ENCODE peak calls at places on chromosome 17, in seven cellular contexts. P, A, K, H, B, C and J are unnamed samples.

GRCh38 chr17:48814504-48814903 is 2.5 kb downstream of the TTLL6 start:
- DNase-seq in C (no peak), K (peak; percentile 97), P (peak; percentile 61), B (peak; percentile 56), H (no peak), A (peak; percentile 56), J (peak; percentile 73)

GRCh38 chr17:10579270-10579669 is 29.8 kb upstream of the MYH2 start:
- DNase-seq in B (no peak), H (no peak), P (no peak), K (no peak), C (no peak), A (no peak), J (no peak)

GRCh38 chr17:66511125-66511524 is 208.7 kb downstream of the PRKCA start:
- DNase-seq in P (no peak), A (no peak), K (no peak), H (no peak), C (no peak), B (no peak), J (no peak)

GRCh38 chr17:47831934-47832327 is 461 bp downstream of the LRRC46 start:
- DNase-seq in P (no peak), B (no peak), A (no peak), C (no peak), H (no peak), K (no peak), J (peak; percentile 8)

GRCh38 chr17:73998246-73999220 is 204.9 kb upstream of the RPL38 start:
- DNase-seq in C (peak; percentile 39), P (peak; percentile 70), H (peak; percentile 24), K (peak; percentile 85), B (peak; percentile 76), A (peak; percentile 46), J (peak; percentile 78)

GRCh38 chr17:39606434-39607056 is 1.2 kb downstream of the NEUROD2 start:
- DNase-seq in P (no peak), K (no peak), A (no peak), H (no peak), C (no peak), B (no peak), J (no peak)

GRCh38 chr17:47225436-47225858 is 16.3 kb downstream of the MYL4 start:
- DNase-seq in P (peak; percentile 82), C (no peak), B (no peak), K (no peak), H (peak; percentile 95), A (peak; percentile 89), J (peak; percentile 52)

GRCh38 chr17:13596241-13596941 is 5.3 kb downstream of the HS3ST3A1 start:
- DNase-seq in P (no peak), K (no peak), C (no peak), B (no peak), A (no peak), H (no peak), J (no peak)

GRCh38 chr17:11514981-11515680 is 83.1 kb upstream of the DNAH9 start:
- DNase-seq in A (no peak), H (no peak), K (no peak), P (no peak), C (no peak), B (no peak), J (no peak)

GRCh38 chr17:17379197-17379991 is 76.2 kb downstream of the NT5M start:
- DNase-seq in A (no peak), K (no peak), C (no peak), H (no peak), P (no peak), B (no peak), J (no peak)

GRCh38 chr17:42571435-42572225 is 4.7 kb downstream of the MLX start:
- DNase-seq in A (no peak), C (no peak), P (peak; percentile 84), B (no peak), K (no peak), H (no peak), J (peak; percentile 6)

GRCh38 chr17:58956997-58957724 is 149.5 kb downstream of the TRIM37 start:
- DNase-seq in H (no peak), C (no peak), K (no peak), A (no peak), P (no peak), B (no peak), J (no peak)

GRCh38 chr17:78263736-78264340 is 32.4 kb downstream of the TMEM235 start:
- DNase-seq in P (no peak), A (no peak), C (no peak), B (no peak), K (no peak), H (no peak), J (no peak)

DNA sequence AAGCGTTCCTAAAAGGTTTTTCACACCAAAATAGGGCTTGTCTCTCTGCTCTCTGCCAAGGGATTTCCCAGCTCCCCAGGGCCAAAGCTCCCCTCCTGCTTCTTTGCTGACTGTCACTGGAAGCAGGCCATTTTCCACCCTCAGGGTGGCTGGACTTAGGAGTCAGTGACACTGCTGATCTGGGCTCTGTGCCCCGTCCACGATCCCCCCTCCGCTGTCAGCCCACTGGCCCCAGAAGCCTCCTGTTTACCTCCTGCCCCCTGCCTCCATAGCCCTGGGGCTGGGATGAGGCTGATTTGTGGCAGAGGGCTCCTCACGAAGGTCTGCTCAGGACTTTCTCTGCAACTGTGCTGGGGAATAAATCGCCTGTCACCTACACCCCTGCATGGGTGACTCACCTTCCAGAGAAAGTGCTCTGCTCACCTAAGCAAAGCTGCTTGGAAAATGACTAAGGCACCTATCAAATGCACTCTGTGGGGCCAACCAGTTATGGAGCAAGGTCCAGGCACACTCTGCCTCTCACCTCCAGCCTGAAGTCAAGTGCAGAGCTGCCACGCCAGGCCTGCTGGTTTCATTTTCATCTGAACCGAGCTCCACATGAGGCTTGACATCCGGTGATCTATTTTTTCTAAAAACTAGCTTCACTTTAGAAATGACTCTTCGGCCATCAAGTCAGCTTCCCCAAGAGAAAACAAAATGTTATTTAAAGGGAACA is 4.9 kb downstream of the MAP3K14 start:
- DNase-seq in C (no peak), B (peak; percentile 50), H (peak; percentile 53), A (peak; percentile 77), P (peak; percentile 82), K (peak; percentile 62), J (peak; percentile 89)
- TF ChIP-seq POLR2A in C (no peak), B (peak; percentile 32), H (no peak), A (no peak), P (no peak), K (no peak), J (peak; percentile 80)

GRCh38 chr17:81715107-81715871 is 3.2 kb downstream of the SLC25A10 start:
- DNase-seq in A (no peak), C (no peak), H (no peak), K (no peak), B (no peak), P (no peak), J (no peak)

GRCh38 chr17:81713004-81713555 is 996 bp downstream of the SLC25A10 start:
- DNase-seq in A (no peak), B (no peak), P (no peak), H (no peak), K (no peak), C (no peak), J (no peak)

GRCh38 chr17:81714412-81715106 is 2.5 kb downstream of the SLC25A10 start:
- DNase-seq in H (no peak), K (no peak), P (no peak), A (no peak), C (no peak), B (no peak), J (no peak)

GRCh38 chr17:81712468-81713003 is 452 bp downstream of the SLC25A10 start:
- DNase-seq in H (no peak), P (peak; percentile 37), C (no peak), B (peak; percentile 53), A (no peak), K (peak; percentile 77), J (peak; percentile 46)

DNA sequence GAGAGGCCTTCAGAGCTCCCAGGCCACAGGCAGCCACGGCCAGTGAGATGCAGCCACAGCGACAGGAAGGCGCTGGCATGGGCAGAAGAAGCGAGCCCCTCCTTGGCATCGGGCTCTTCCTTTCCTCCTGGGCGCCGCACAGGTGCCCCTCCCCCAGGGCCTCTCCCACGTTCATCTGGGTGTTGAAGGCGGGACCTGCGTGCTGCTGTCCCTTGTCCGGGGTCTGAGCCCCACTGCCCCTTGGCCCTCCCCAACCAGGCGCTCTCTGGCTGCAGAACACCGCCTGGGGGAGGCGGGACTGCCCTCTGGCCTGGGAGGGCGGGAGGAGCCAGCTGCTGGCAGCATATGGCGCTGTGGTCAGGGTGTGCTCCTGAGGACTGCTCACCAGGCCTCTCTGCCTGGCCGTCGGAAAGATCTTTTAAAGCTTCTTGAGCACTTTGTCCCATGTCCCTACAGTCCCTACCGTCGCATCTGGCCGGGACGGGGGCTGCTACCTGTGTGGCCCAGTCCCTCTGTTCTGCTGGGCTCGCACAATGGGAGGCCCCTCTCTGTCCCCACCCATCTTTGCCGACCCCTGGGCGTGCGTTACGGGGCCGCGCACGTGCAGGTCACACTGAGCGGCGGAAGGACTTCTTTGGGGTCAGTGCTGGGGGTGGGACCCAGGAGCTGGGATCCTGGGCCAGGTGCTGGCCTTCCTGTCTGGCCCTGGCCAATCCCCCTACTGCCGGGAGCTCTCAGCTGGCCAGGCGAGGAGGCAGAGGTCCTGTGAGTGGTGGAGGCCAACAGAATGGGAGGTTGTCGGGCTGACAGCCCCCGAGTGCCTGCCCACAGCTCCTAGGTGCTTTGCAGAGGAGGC is 1.7 kb downstream of the SLC25A10 start:
- DNase-seq in C (no peak), B (no peak), K (no peak), H (no peak), A (no peak), P (peak; percentile 74), J (peak; percentile 69)
- TF ChIP-seq POLR2A in C (no peak), B (no peak), K (no peak), H (no peak), A (no peak), P (no peak), J (peak; percentile 48)

DNA sequence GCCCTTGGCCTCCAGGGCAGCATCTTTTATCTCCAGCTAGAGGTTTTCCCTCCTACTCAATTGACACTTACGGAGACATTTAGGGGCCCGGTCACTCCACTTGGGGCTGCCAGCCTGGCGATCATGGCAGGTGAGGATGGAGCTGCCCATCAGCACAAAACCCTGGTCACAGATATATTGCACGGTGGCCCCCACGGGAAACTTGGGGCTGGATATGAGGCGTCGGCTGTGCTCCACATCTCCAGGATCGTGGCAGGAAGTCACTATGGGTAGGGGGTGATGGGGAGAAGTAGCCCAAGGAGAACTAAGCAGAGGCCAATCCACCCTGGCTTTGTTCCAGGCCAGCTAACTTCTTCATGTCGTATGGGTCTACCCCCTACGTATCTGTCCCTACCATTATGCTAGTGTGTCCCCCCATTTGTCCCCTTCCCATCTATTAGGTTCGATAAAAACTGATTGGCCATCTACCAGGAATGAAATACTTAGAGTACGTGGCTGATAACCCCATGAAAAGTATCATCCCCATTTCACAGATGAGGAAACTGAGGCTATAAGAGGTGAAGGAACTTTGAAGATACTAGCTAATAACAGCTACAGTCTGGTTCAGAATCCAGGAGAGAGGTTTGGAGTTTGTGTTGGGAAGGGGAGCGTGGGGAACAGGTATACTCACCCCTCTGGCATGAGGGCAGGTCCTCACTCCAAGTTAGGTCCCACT is 6.1 kb upstream of the PHF12 start:
- DNase-seq in K (no peak), H (no peak), A (no peak), B (no peak), P (no peak), C (no peak), J (no peak)
- TF ChIP-seq POLR2A in K (no peak), H (no peak), A (no peak), B (no peak), P (no peak), C (no peak), J (no peak)

DNA sequence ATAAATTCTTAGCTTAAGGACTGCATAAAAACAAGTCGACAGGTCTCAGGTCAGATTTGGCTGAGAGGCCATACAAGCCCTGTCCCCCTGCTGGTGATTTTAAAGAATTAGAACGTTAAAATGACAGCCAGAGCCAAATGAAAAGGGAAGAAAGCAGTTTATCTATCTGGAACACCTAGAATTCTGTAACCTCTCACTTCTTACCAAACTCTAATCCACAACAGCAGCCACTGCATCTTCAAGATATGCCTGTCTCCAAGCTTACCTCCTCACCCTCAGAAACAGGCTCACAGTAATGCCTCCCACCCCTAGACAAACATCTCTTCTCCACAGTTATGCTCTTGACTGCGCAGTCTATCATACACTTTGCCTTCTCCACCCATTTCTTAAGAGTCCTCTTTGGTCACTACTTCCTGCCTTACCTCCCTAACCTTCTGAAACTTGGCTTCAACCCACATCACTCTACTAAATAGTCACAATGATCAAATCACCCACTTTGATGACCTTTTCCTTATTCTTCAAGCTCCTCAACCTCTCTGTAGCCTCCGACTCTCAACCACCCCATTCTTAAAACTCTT is 14.2 kb downstream of the ANKFY1 start:
- DNase-seq in A (no peak), K (peak; percentile 78), C (no peak), H (no peak), B (peak; percentile 35), P (no peak), J (no peak)
- TF ChIP-seq POLR2A in A (no peak), K (no peak), C (no peak), H (no peak), B (no peak), P (no peak), J (no peak)